ENCODE peak calls at places on chromosomes 3 and 15, in nine cellular contexts. N is fibroblast of the aortic adventitia; G is NCI-H82; S is NCI-H1436; Q is OCI-M1; E is tibial artery; F is HTR-8/SVneo; L is omental fat pad; U is stimulated activated CD8-positive, alpha-beta memory T cell treated with anti-CD3 and anti-CD28 coated beads, Interleukin-4, amount 100 ng/mL, for 48 hours. K is an unnamed sample.

GRCh38 chr3:136495213-136495612 is 245.1 kb downstream of the PCCB start:
- DNase-seq in N (no peak), G (no peak), S (no peak), Q (no peak), E (no peak), F (no peak), L (no peak), U (no peak), K (no peak)

GRCh38 chr3:140323561-140323960 is 354.3 kb upstream of the TRIM42 start:
- DNase-seq in N (peak), G (peak), S (no peak), Q (no peak), E (no peak), F (no peak), L (no peak), U (no peak), K (no peak)

GRCh38 chr15:94029495-94029894 is 201.9 kb upstream of the MCTP2 start:
- DNase-seq in N (peak), G (no peak), S (no peak), Q (no peak), E (no peak), F (no peak), L (no peak), U (no peak), K (no peak)

GRCh38 chr15:28123408-28124023 is 24.4 kb upstream of the OCA2 start:
- DNase-seq in N (peak), G (peak), S (peak), Q (peak), E (peak), F (peak), L (no peak), U (peak), K (peak)

GRCh38 chr3:140308535-140308934 is 369.3 kb upstream of the TRIM42 start:
- DNase-seq in N (no peak), G (no peak), S (no peak), Q (no peak), E (no peak), F (no peak), L (no peak), U (no peak), K (no peak)

GRCh38 chr15:60844431-60845174 is 365.7 kb upstream of the ICE2 start:
- DNase-seq in N (no peak), G (no peak), S (no peak), Q (no peak), E (no peak), F (no peak), L (no peak), U (peak), K (no peak)

GRCh38 chr15:96341465-96342142 is 11.1 kb downstream of the NR2F2 start:
- DNase-seq in N (no peak), G (no peak), S (no peak), Q (no peak), E (peak), F (no peak), L (no peak), U (no peak), K (peak)

GRCh38 chr3:188397766-188398705 is 244.1 kb downstream of the LPP start:
- DNase-seq in N (no peak), G (no peak), S (no peak), Q (no peak), E (no peak), F (no peak), L (no peak), U (no peak), K (no peak)

GRCh38 chr3:74420538-74421128 is 193.8 kb downstream of the CNTN3 start:
- DNase-seq in N (no peak), G (no peak), S (no peak), Q (no peak), E (no peak), F (no peak), L (no peak), U (no peak), K (no peak)

GRCh38 chr3:138148503-138148902 is 16.3 kb upstream of the A4GNT start:
- DNase-seq in N (no peak), G (peak), S (no peak), Q (peak), E (no peak), F (no peak), L (no peak), U (no peak), K (no peak)

GRCh38 chr15:58430224-58430787 is 1.5 kb upstream of the LIPC start:
- DNase-seq in N (no peak), G (no peak), S (no peak), Q (peak), E (no peak), F (no peak), L (no peak), U (no peak), K (no peak)

GRCh38 chr3:148460686-148461085 is 237.0 kb upstream of the AGTR1 start:
- DNase-seq in N (no peak), G (no peak), S (no peak), Q (no peak), E (no peak), F (no peak), L (no peak), U (no peak), K (no peak)

GRCh38 chr3:198071602-198072285 is 111.7 kb downstream of the LMLN start:
- DNase-seq in N (peak), G (peak), S (no peak), Q (no peak), E (no peak), F (peak), L (no peak), U (peak), K (no peak)

GRCh38 chr15:85542895-85543331 is 162.5 kb downstream of the AKAP13 start:
- DNase-seq in N (no peak), G (no peak), S (peak), Q (no peak), E (no peak), F (no peak), L (no peak), U (no peak), K (no peak)

GRCh38 chr15:74013374-74013893 is 18.9 kb downstream of the PML start:
- DNase-seq in N (no peak), G (no peak), S (no peak), Q (no peak), E (no peak), F (no peak), L (no peak), U (no peak), K (no peak)

GRCh38 chr3:114290911-114291901 is 2.6 kb upstream of the TIGIT start:
- DNase-seq in N (peak), G (peak), S (peak), Q (peak), E (peak), F (peak), L (peak), U (peak), K (peak)

GRCh38 chr3:47577583-47578118 is 1.0 kb downstream of the CSPG5 start:
- DNase-seq in N (no peak), G (no peak), S (no peak), Q (no peak), E (no peak), F (no peak), L (no peak), U (no peak), K (no peak)

GRCh38 chr3:50652709-50653108 is 22.0 kb upstream of the DOCK3 start:
- DNase-seq in N (no peak), G (peak), S (no peak), Q (peak), E (no peak), F (peak), L (no peak), U (peak), K (peak)

GRCh38 chr3:124714218-124714853 is 15.9 kb upstream of the UMPS start:
- DNase-seq in N (peak), G (no peak), S (no peak), Q (no peak), E (no peak), F (no peak), L (no peak), U (no peak), K (no peak)

GRCh38 chr3:42067324-42067723 is 23.8 kb upstream of the TRAK1 start:
- DNase-seq in N (peak), G (peak), S (no peak), Q (no peak), E (no peak), F (no peak), L (no peak), U (no peak), K (no peak)

GRCh38 chr3:192933779-192934456 is 16.3 kb upstream of the MB21D2 start:
- DNase-seq in N (peak), G (no peak), S (no peak), Q (no peak), E (no peak), F (no peak), L (no peak), U (no peak), K (no peak)

GRCh38 chr15:77024273-77025065 is 29.5 kb downstream of the PSTPIP1 start:
- DNase-seq in N (peak), G (peak), S (peak), Q (peak), E (peak), F (peak), L (peak), U (peak), K (peak)

GRCh38 chr3:24498391-24498790 is 3.7 kb upstream of the THRB start:
- DNase-seq in N (no peak), G (no peak), S (no peak), Q (peak), E (no peak), F (no peak), L (no peak), U (peak), K (no peak)

GRCh38 chr3:42123012-42123581 is 31.9 kb downstream of the TRAK1 start:
- DNase-seq in N (no peak), G (no peak), S (no peak), Q (no peak), E (no peak), F (no peak), L (no peak), U (no peak), K (no peak)

K was measured in Right ventricle myocardium superior.